ENCODE peak calls at places on chromosome 18, in six cellular contexts. E is AG04450; D is A172; W is SHP77; O is NCI-H774; V is stimulated activated CD4-positive, alpha-beta T cell treated with anti-CD3 and anti-CD28 coated beads, Interleukin-2, amount 100 ng/mL, for 48 hours. A is an unnamed sample.
A peak's percentile ranks its signal among the peaks of the same experiment; 100 is the strongest.

GRCh38 chr18:58579561-58580047 is 49.3 kb downstream of the ALPK2 start:
- DNase-seq in D (peak; percentile 86), O (no peak), E (peak; percentile 71), V (no peak), W (no peak), A (no peak)

GRCh38 chr18:44602380-44602779 is 78.3 kb upstream of the SETBP1 start:
- DNase-seq in D (no peak), V (no peak), E (no peak), W (no peak), O (no peak), A (no peak)

GRCh38 chr18:62953663-62954062 is 238.3 kb downstream of the PHLPP1 start:
- DNase-seq in D (no peak), V (no peak), E (no peak), W (no peak), O (no peak), A (no peak)

GRCh38 chr18:58682429-58683069 is 11.3 kb downstream of the MALT1 start:
- DNase-seq in V (no peak), O (no peak), W (no peak), E (peak; percentile 51), D (peak; percentile 49), A (no peak)

GRCh38 chr18:475202-475624 is 25.3 kb downstream of the COLEC12 start:
- DNase-seq in W (no peak), O (no peak), V (no peak), E (no peak), D (peak; percentile 89), A (peak; percentile 68)

GRCh38 chr18:72762505-72763122 is 105.2 kb downstream of the NETO1 start:
- DNase-seq in E (peak; percentile 59), O (peak; percentile 72), D (no peak), V (no peak), W (peak; percentile 30), A (no peak)

GRCh38 chr18:4352746-4353522 is 102.2 kb downstream of the DLGAP1 start:
- DNase-seq in O (no peak), V (no peak), W (no peak), D (no peak), E (no peak), A (no peak)

GRCh38 chr18:31195063-31195462 is 32.4 kb upstream of the DSC1 start:
- DNase-seq in E (no peak), O (no peak), V (no peak), D (no peak), W (no peak), A (no peak)

A was measured in sigmoid colon.